ENCODE peak calls at places on chromosomes 4 and X, in five cellular contexts. M, G, Q, P and W are unnamed samples. For H3K4me1, H3K9me3 and H3K36me3, the result is how much of the 10 kb centered on the place peaks cover.

GRCh38 chr4:51885371-51885770 is 42.4 kb downstream of the DCUN1D4 start:
- DNase-seq in Q (peak), M (no peak), P (no peak), G (no peak), W (peak)

GRCh38 chr4:87188932-87189331 is 31.5 kb downstream of the KLHL8 start:
- DNase-seq in P (no peak), Q (no peak), M (no peak), G (no peak), W (no peak)

GRCh38 chr4:116132946-116133345 is 952.4 kb downstream of the TRAM1L1 start:
- DNase-seq in G (no peak), Q (no peak), M (no peak), P (no peak), W (peak)

GRCh38 chr4:149345424-149345823 is 470.2 kb downstream of the IQCM start:
- DNase-seq in M (no peak), G (no peak), P (no peak), Q (no peak), W (no peak)

GRCh38 chr4:67550491-67551256 is 5.4 kb upstream of the CENPC start:
- DNase-seq in P (no peak), G (no peak), M (no peak), Q (no peak), W (no peak)

GRCh38 chr4:26081795-26082498 is 167.9 kb downstream of the SMIM20 start:
- DNase-seq in Q (no peak), G (no peak), P (no peak), M (peak), W (no peak)

GRCh38 chrX:109372716-109373115 is 109.2 kb downstream of the GUCY2F start:
- DNase-seq in P (no peak), G (no peak), Q (no peak), M (no peak), W (no peak)

GRCh38 chr4:26746742-26747351 is 113.8 kb upstream of the STIM2 start:
- DNase-seq in P (no peak), G (no peak), M (no peak), Q (no peak), W (no peak)

GRCh38 chr4:168558587-168558986 is 61.7 kb downstream of the PALLD start:
- DNase-seq in M (no peak), Q (no peak), P (no peak), G (no peak), W (no peak)

DNA sequence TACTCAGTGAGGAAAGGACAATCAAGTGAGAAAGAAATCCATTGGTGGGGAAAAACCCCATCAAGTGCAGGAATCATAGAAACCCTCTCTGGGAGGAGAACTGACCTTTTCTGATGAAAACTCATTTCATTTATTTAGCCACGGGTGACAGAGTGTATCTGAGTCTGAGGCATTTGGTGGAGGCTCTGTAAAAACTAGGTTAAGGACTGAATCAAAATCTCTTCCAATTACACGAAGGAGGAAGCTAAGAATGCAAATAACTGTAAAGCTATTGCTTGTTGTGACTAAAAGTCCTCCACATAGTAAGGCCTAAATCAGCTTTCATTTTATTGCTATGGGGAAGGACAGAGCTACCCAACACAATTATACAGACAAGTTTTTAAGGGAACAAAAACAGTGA is 240.6 kb upstream of the PGRMC2 start:
- DNase-seq in P (no peak), G (no peak), Q (no peak), M (no peak), W (no peak)
- H3K4me1 ChIP-seq in P (under half), G (under half), Q (under half), M (under half), W (under half)

DNA sequence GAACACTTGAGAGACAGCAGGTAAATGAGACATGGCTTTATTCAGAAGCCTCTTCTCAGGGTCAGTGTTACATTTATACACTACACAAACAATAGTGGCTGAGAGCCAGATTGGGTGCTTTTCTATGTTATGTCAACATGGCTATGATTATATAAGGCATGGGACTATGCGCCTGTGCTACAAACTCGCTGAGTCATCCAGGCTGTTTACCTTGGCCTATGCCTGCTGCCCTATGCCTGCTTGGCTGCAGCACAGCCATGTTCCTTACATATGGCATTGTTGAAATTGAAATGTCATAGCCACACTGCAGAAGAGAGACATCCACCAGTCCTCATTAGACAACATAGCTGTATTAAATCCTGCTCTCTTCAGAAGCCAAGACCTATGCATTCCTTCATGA is 236.3 kb upstream of the NWD2 start:
- DNase-seq in G (no peak), M (no peak), P (no peak), Q (no peak), W (no peak)
- H3K9me3 ChIP-seq in G (under half), M (under half), P (under half), Q (under half), W (under half)

GRCh38 chr4:84706286-84706685 is 123.4 kb downstream of the CDS1 start:
- DNase-seq in M (no peak), P (no peak), Q (no peak), G (no peak), W (no peak)
- H3K36me3 ChIP-seq in M (under half), P (under half), Q (half or more), G (under half), W (under half)

GRCh38 chr4:2936773-2937145 is 26.4 kb downstream of the NOP14 start:
- DNase-seq in G (peak), M (peak), Q (no peak), P (peak), W (no peak)
- H3K4me1 ChIP-seq in G (under half), M (under half), Q (under half), P (half or more), W (under half)

GRCh38 chr4:14695411-14695810 is 306.9 kb upstream of the CPEB2 start:
- DNase-seq in Q (no peak), M (no peak), G (no peak), P (no peak), W (no peak)

DNA sequence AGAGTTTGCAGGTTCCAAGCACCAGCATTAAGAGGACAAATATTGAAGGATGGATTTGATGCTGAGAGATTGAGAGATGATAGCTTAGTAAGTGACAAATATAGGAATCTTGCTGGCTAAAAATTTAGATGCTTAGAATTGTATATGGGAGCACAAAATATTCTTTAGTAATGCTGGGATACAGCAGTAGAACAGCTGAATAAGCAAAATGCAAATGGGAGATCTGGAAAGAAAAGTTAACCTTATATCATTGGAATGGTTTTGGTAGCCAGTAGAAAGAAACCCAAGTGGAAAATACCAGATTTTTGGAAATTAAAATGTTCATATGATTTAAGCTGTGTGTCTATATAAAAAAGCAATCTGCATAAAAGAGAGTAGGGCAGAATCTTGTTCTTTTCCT is 308.6 kb upstream of the CPEB2 start:
- DNase-seq in P (no peak), Q (no peak), G (no peak), M (no peak), W (no peak)
- H3K9me3 ChIP-seq in P (under half), Q (under half), G (under half), M (under half), W (under half)

DNA sequence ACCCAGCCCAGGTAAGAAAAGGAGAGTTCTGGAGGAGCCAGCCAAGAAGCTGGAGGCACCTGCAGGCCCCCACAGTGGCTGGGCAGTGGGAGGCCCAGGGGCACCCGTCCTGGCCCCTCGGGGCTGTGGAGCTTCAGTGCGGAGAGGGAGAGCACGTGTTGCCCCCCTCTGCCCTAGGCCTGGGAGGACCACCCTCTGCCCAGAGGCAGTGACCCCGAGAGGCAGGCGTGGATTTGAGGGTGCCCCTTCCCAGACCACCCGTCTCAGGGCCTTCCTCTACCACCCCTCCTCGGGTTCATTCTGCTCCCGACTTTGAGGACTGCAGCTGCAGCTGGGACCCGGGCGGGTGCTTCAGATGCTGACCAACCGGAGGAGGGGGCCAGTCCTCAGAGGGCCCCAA is 12.1 kb upstream of the HGFAC start:
- DNase-seq in M (no peak), G (no peak), P (no peak), Q (no peak), W (no peak)
- H3K36me3 ChIP-seq in M (under half), G (under half), P (under half), Q (under half), W (under half)